ENCODE peak calls at places on chromosomes 13 and 19, in five cellular contexts. D is HEK293T, E is K562, I is SK-N-SH, V is GM12878. X is an unnamed sample.

GRCh38 chr19:12757544-12758274 is 6.1 kb downstream of the BEST2 start:
- DNase-seq in E (peak; percentile 84), I (peak; percentile 94), V (no peak), D (peak; percentile 88), X (peak; percentile 70)

GRCh38 chr19:48613852-48614435 is 932 bp downstream of the FAM83E start:
- DNase-seq in I (no peak), D (no peak), V (no peak), E (no peak), X (no peak)

GRCh38 chr13:107124129-107124718 is 556.3 kb upstream of the ARGLU1 start:
- DNase-seq in D (no peak), E (no peak), V (no peak), I (peak; percentile 21), X (peak; percentile 18)

GRCh38 chr13:112729408-112729807 is 39.6 kb downstream of the ATP11A start:
- DNase-seq in D (no peak), I (no peak), E (no peak), V (no peak), X (no peak)

GRCh38 chr19:31572671-31573298 is 223.5 kb upstream of the TSHZ3 start:
- DNase-seq in E (no peak), I (no peak), V (no peak), D (no peak), X (no peak)

GRCh38 chr19:31612873-31613272 is 263.6 kb upstream of the TSHZ3 start:
- DNase-seq in E (no peak), D (no peak), V (no peak), I (no peak), X (no peak)

GRCh38 chr19:13707901-13708300 is 56.4 kb upstream of the MRI1 start:
- DNase-seq in E (no peak), D (no peak), V (no peak), I (no peak), X (no peak)

GRCh38 chr13:75318138-75318833 is 163.7 kb downstream of the TBC1D4 start:
- DNase-seq in E (no peak), I (no peak), V (no peak), D (no peak), X (no peak)

GRCh38 chr13:35524192-35524591 is 47.7 kb upstream of the MAB21L1 start:
- DNase-seq in D (no peak), I (no peak), V (no peak), E (no peak), X (no peak)

GRCh38 chr13:25180450-25180794 is 8.3 kb upstream of the AMER2 start:
- DNase-seq in V (no peak), E (no peak), I (no peak), D (no peak), X (no peak)

GRCh38 chr13:51801631-51802099 is 2.3 kb downstream of the DHRS12 start:
- DNase-seq in V (no peak), D (no peak), E (no peak), I (peak; percentile 56), X (no peak)

GRCh38 chr19:35644206-35644986 is 2.9 kb downstream of the ETV2 start:
- DNase-seq in E (peak; percentile 97), D (peak; percentile 91), I (peak; percentile 93), V (peak; percentile 74), X (peak; percentile 90)

GRCh38 chr13:59363950-59364349 is 799.8 kb downstream of the DIAPH3 start:
- DNase-seq in E (no peak), I (peak; percentile 27), V (no peak), D (no peak), X (no peak)

GRCh38 chr19:53424968-53425597 is 6.7 kb upstream of the ZNF761 start:
- DNase-seq in D (peak; percentile 40), I (peak; percentile 76), V (peak; percentile 15), E (peak; percentile 67), X (peak; percentile 67)

GRCh38 chr19:48868196-48868886 is at the start of gene PLEKHA4:
- DNase-seq in V (no peak), D (no peak), E (peak; percentile 41), I (peak; percentile 63), X (no peak)

GRCh38 chr13:42497798-42498197 is 76.2 kb upstream of the TNFSF11 start:
- DNase-seq in E (no peak), V (peak; percentile 88), D (no peak), I (no peak), X (no peak)

GRCh38 chr13:19882231-19882630 is 18.8 kb upstream of the ZMYM5 start:
- DNase-seq in E (no peak), I (no peak), V (no peak), D (no peak), X (no peak)

GRCh38 chr13:39052944-39053343 is 14.7 kb downstream of the NHLRC3 start:
- DNase-seq in V (no peak), I (no peak), D (no peak), E (no peak), X (no peak)

GRCh38 chr19:50820549-50821247 is 2.9 kb downstream of the KLK1 start:
- DNase-seq in E (peak; percentile 78), D (no peak), I (no peak), V (peak; percentile 21), X (no peak)
- TF ChIP-seq FOXM1 in E (no peak), D (no peak), I (no peak), V (no peak), X (no peak)

GRCh38 chr19:7867092-7867844 is 6.9 kb downstream of the PRR36 start:
- DNase-seq in I (no peak), E (no peak), V (no peak), D (no peak), X (no peak)

GRCh38 chr19:7869910-7870511 is 4.2 kb downstream of the PRR36 start:
- DNase-seq in E (peak; percentile 87), I (peak; percentile 71), V (no peak), D (peak; percentile 72), X (peak; percentile 87)

GRCh38 chr19:7868326-7868670 is 5.9 kb downstream of the PRR36 start:
- DNase-seq in D (no peak), I (no peak), V (no peak), E (no peak), X (no peak)

GRCh38 chr19:7869453-7869909 is 4.7 kb downstream of the PRR36 start:
- DNase-seq in I (peak; percentile 84), V (no peak), D (peak; percentile 69), E (peak; percentile 81), X (peak; percentile 53)

DNA sequence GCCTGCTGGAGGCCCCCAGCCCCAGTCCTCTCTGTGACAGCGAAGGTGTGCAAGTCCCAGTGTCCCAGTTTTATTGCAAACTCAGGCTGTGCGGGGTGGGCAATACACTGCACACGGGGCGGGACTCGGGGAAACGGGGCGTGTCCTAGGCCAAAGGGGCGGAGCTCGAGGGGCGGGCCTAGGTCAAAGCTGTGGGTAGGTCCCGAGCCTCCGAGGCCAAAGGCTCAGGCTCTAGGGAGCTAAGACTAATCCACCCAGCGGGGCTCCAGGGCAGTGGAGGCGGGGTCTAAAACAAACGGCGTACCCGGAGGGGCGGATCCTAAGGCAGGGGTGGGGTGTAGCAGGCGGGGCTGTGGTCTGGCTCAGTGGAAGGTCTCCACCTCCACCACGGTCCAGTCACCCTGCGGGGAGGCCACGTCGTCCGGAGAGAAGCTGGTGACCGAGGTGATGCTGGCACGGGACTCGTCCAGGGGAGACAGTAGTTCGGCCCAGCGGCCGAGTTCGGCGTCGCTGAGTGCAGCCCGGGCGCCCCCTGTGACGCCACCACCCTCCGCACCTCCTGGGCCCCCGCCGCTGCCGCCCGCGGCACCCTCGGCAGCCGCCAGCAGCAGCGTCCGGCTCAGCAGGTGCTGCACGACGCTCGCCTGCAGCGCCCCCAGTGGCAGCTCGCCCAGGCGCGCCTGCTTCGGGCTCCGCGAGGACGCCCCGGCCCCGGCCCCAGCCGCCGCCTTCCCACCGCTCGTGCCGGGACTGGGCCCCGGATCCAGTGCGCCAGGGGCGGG is 5.3 kb downstream of the PRR36 start:
- DNase-seq in D (peak; percentile 88), E (peak; percentile 89), V (peak; percentile 13), I (peak; percentile 61), X (peak; percentile 87)
- TF ChIP-seq FOXM1 in D (no peak), E (no peak), V (no peak), I (no peak), X (no peak)

DNA sequence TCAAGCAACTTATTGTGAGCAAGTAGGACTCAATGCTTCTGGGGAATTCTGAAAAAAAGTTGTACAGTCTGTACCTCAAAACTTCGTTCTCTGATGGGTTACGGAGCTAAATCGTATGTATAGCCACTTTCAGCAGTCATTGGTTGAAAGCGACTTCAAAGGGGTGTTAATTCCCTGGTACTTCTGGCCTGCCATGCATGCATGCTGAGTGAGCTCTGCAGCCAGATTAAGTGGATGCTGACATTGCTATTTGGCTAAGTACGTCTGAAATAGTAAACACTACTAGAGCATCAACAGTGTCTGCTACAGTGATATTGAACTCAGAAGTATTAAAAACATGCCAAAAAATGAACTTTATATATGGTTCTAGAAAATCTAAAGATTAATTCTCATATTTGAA is 1183.1 kb upstream of the PCDH20 start:
- DNase-seq in V (no peak), E (no peak), I (no peak), D (peak; percentile 27), X (no peak)
- TF ChIP-seq FOXM1 in V (no peak), E (no peak), I (no peak), D (no peak), X (no peak)

DNA sequence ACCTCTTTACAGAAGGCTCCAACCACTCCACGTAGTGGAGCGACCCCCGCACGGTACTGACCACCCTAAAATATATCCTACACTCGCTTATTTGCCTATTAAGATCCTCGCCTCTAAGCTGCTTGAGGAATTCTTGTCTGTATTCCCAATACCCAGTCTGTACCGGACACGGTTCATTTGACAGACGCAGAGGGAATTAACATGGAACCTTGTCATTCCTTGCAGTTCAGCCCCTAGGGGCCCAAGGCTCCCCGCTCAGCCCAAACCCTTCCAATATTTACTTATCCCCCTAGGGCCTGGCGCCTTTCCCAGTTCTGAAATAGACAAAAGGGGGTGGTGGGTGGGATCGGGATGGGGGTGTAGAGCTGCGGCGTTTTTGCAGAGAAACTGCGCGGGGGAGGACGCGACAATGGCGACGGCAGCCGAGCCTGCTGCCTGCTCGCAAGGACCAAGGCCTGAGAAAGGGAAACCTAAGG is 638 bp downstream of the AKAP8L start:
- DNase-seq in V (no peak), D (no peak), E (peak; percentile 37), I (peak; percentile 54), X (no peak)
- TF ChIP-seq FOXM1 in V (no peak), D (no peak), E (no peak), I (no peak), X (no peak)